ENCODE peak calls at places on chromosomes 3 and 15, in seven cellular contexts. One of them, this sample, is unnamed.

GRCh38 chr3:126512026-126512425 is 5.5 kb downstream of the UROC1 start:
- DNase-seq in fibroblast of lung: no peak
- DNase-seq in choroid plexus epithelial cell: no peak
- DNase-seq in NCI-H1048: no peak
- DNase-seq in endodermal cell: no peak
- DNase-seq in endothelial cell: no peak
- DNase-seq in DMS153: no peak
- DNase-seq in this sample: no peak

GRCh38 chr3:146498002-146498736 is 28.8 kb upstream of the PLSCR2 start:
- DNase-seq in fibroblast of lung: no peak
- DNase-seq in choroid plexus epithelial cell: no peak
- DNase-seq in endodermal cell: no peak
- DNase-seq in DMS153: no peak
- DNase-seq in endothelial cell: no peak
- DNase-seq in NCI-H1048: no peak
- DNase-seq in this sample: no peak

GRCh38 chr3:15872807-15873206 is 75.0 kb upstream of the ANKRD28 start:
- DNase-seq in DMS153: no peak
- DNase-seq in endothelial cell: no peak
- DNase-seq in NCI-H1048: no peak
- DNase-seq in endodermal cell: no peak
- DNase-seq in fibroblast of lung: no peak
- DNase-seq in choroid plexus epithelial cell: no peak
- DNase-seq in this sample: no peak

GRCh38 chr15:85993116-85993515 is 86.6 kb upstream of the AGBL1 start:
- DNase-seq in choroid plexus epithelial cell: no peak
- DNase-seq in endodermal cell: no peak
- DNase-seq in NCI-H1048: no peak
- DNase-seq in DMS153: no peak
- DNase-seq in endothelial cell: no peak
- DNase-seq in fibroblast of lung: peak
- DNase-seq in this sample: no peak

GRCh38 chr3:23256741-23257435 is 53.8 kb downstream of the UBE2E2 start:
- DNase-seq in choroid plexus epithelial cell: peak
- DNase-seq in endothelial cell: no peak
- DNase-seq in NCI-H1048: no peak
- DNase-seq in DMS153: no peak
- DNase-seq in endodermal cell: no peak
- DNase-seq in fibroblast of lung: peak
- DNase-seq in this sample: no peak

GRCh38 chr15:93072440-93073394 is 16.3 kb downstream of the RGMA start:
- DNase-seq in endodermal cell: peak
- DNase-seq in fibroblast of lung: peak
- DNase-seq in endothelial cell: peak
- DNase-seq in DMS153: no peak
- DNase-seq in choroid plexus epithelial cell: peak
- DNase-seq in NCI-H1048: peak
- DNase-seq in this sample: peak

GRCh38 chr3:136120373-136121348 is 75.5 kb downstream of the MSL2 start:
- DNase-seq in fibroblast of lung: peak
- DNase-seq in DMS153: no peak
- DNase-seq in NCI-H1048: peak
- DNase-seq in endothelial cell: no peak
- DNase-seq in endodermal cell: no peak
- DNase-seq in choroid plexus epithelial cell: peak
- DNase-seq in this sample: no peak

GRCh38 chr15:67137951-67138935 is 72.8 kb downstream of the SMAD3 start:
- DNase-seq in NCI-H1048: no peak
- DNase-seq in endothelial cell: no peak
- DNase-seq in DMS153: no peak
- DNase-seq in fibroblast of lung: no peak
- DNase-seq in endodermal cell: peak
- DNase-seq in choroid plexus epithelial cell: no peak
- DNase-seq in this sample: no peak

GRCh38 chr3:144032531-144033234 is 61.1 kb downstream of the DIPK2A start:
- DNase-seq in endodermal cell: no peak
- DNase-seq in DMS153: no peak
- DNase-seq in choroid plexus epithelial cell: no peak
- DNase-seq in NCI-H1048: no peak
- DNase-seq in endothelial cell: no peak
- DNase-seq in fibroblast of lung: no peak
- DNase-seq in this sample: no peak

GRCh38 chr15:74422723-74423442 is 10.9 kb downstream of the SEMA7A start:
- DNase-seq in endodermal cell: peak
- DNase-seq in DMS153: no peak
- DNase-seq in NCI-H1048: no peak
- DNase-seq in fibroblast of lung: peak
- DNase-seq in choroid plexus epithelial cell: no peak
- DNase-seq in endothelial cell: no peak
- DNase-seq in this sample: no peak

GRCh38 chr3:174439621-174440349 is 419.3 kb upstream of the NAALADL2 start:
- DNase-seq in NCI-H1048: no peak
- DNase-seq in endothelial cell: peak
- DNase-seq in DMS153: no peak
- DNase-seq in choroid plexus epithelial cell: peak
- DNase-seq in fibroblast of lung: peak
- DNase-seq in endodermal cell: peak
- DNase-seq in this sample: peak

GRCh38 chr15:62324382-62324781 is 159.3 kb upstream of the C2CD4B start:
- DNase-seq in endothelial cell: no peak
- DNase-seq in choroid plexus epithelial cell: peak
- DNase-seq in DMS153: no peak
- DNase-seq in NCI-H1048: no peak
- DNase-seq in endodermal cell: no peak
- DNase-seq in fibroblast of lung: peak
- DNase-seq in this sample: no peak

GRCh38 chr15:52733696-52734255 is 54.6 kb upstream of the ATOSA start:
- DNase-seq in choroid plexus epithelial cell: no peak
- DNase-seq in endothelial cell: no peak
- DNase-seq in endodermal cell: peak
- DNase-seq in DMS153: no peak
- DNase-seq in NCI-H1048: no peak
- DNase-seq in fibroblast of lung: no peak
- DNase-seq in this sample: no peak

GRCh38 chr3:141255864-141256263 is 24.2 kb downstream of the PXYLP1 start:
- DNase-seq in endothelial cell: no peak
- DNase-seq in NCI-H1048: no peak
- DNase-seq in endodermal cell: peak
- DNase-seq in fibroblast of lung: no peak
- DNase-seq in DMS153: no peak
- DNase-seq in choroid plexus epithelial cell: peak
- DNase-seq in this sample: no peak

GRCh38 chr3:37999836-38000235 is 9.2 kb downstream of the VILL start:
- DNase-seq in endothelial cell: no peak
- DNase-seq in DMS153: no peak
- DNase-seq in NCI-H1048: no peak
- DNase-seq in fibroblast of lung: no peak
- DNase-seq in endodermal cell: peak
- DNase-seq in choroid plexus epithelial cell: no peak
- DNase-seq in this sample: no peak

GRCh38 chr15:76678766-76679165 is 226.4 kb downstream of the SCAPER start:
- DNase-seq in endothelial cell: no peak
- DNase-seq in DMS153: no peak
- DNase-seq in NCI-H1048: no peak
- DNase-seq in endodermal cell: no peak
- DNase-seq in fibroblast of lung: peak
- DNase-seq in choroid plexus epithelial cell: peak
- DNase-seq in this sample: no peak

GRCh38 chr15:101193781-101194180 is 58.1 kb downstream of the CHSY1 start:
- DNase-seq in choroid plexus epithelial cell: no peak
- DNase-seq in NCI-H1048: no peak
- DNase-seq in DMS153: no peak
- DNase-seq in fibroblast of lung: no peak
- DNase-seq in endodermal cell: no peak
- DNase-seq in endothelial cell: no peak
- DNase-seq in this sample: no peak

GRCh38 chr3:184168363-184169120 is 6.1 kb upstream of the AP2M1 start:
- DNase-seq in fibroblast of lung: peak
- DNase-seq in NCI-H1048: no peak
- DNase-seq in choroid plexus epithelial cell: peak
- DNase-seq in DMS153: no peak
- DNase-seq in endothelial cell: no peak
- DNase-seq in endodermal cell: peak
- DNase-seq in this sample: no peak

GRCh38 chr3:181512787-181513186 is 198.9 kb upstream of the SOX2 start:
- DNase-seq in endothelial cell: no peak
- DNase-seq in fibroblast of lung: no peak
- DNase-seq in DMS153: no peak
- DNase-seq in endodermal cell: no peak
- DNase-seq in choroid plexus epithelial cell: no peak
- DNase-seq in NCI-H1048: no peak
- DNase-seq in this sample: no peak

GRCh38 chr3:144499346-144499745 is 527.7 kb downstream of the DIPK2A start:
- DNase-seq in DMS153: no peak
- DNase-seq in fibroblast of lung: no peak
- DNase-seq in endothelial cell: no peak
- DNase-seq in endodermal cell: no peak
- DNase-seq in NCI-H1048: no peak
- DNase-seq in choroid plexus epithelial cell: no peak
- DNase-seq in this sample: no peak

GRCh38 chr3:170801597-170801996 is 68.4 kb downstream of the RPL22L1 start:
- DNase-seq in endodermal cell: no peak
- DNase-seq in NCI-H1048: no peak
- DNase-seq in endothelial cell: no peak
- DNase-seq in fibroblast of lung: no peak
- DNase-seq in DMS153: no peak
- DNase-seq in choroid plexus epithelial cell: no peak
- DNase-seq in this sample: no peak

GRCh38 chr15:91117375-91117774 is 17.3 kb downstream of the SV2B start:
- DNase-seq in endothelial cell: no peak
- DNase-seq in endodermal cell: no peak
- DNase-seq in choroid plexus epithelial cell: no peak
- DNase-seq in fibroblast of lung: no peak
- DNase-seq in NCI-H1048: no peak
- DNase-seq in DMS153: no peak
- DNase-seq in this sample: no peak

GRCh38 chr15:62163847-62164499 is 1.1 kb downstream of the C2CD4B start:
- DNase-seq in NCI-H1048: no peak
- DNase-seq in choroid plexus epithelial cell: no peak
- DNase-seq in DMS153: no peak
- DNase-seq in fibroblast of lung: no peak
- DNase-seq in endodermal cell: peak
- DNase-seq in endothelial cell: peak
- DNase-seq in this sample: no peak

GRCh38 chr15:77025066-77025435 is 30.1 kb downstream of the PSTPIP1 start:
- DNase-seq in DMS153: no peak
- DNase-seq in NCI-H1048: no peak
- DNase-seq in choroid plexus epithelial cell: no peak
- DNase-seq in fibroblast of lung: no peak
- DNase-seq in endodermal cell: no peak
- DNase-seq in endothelial cell: no peak
- DNase-seq in this sample: no peak

GRCh38 chr15:22904736-22905135 is 66.3 kb downstream of the NIPA2 start:
- DNase-seq in choroid plexus epithelial cell: no peak
- DNase-seq in endothelial cell: no peak
- DNase-seq in NCI-H1048: no peak
- DNase-seq in fibroblast of lung: no peak
- DNase-seq in DMS153: peak
- DNase-seq in endodermal cell: no peak
- DNase-seq in this sample: no peak

GRCh38 chr3:160226740-160227048 is 1.5 kb downstream of the C3orf80 start:
- DNase-seq in choroid plexus epithelial cell: no peak
- DNase-seq in NCI-H1048: no peak
- DNase-seq in DMS153: no peak
- DNase-seq in endothelial cell: no peak
- DNase-seq in endodermal cell: no peak
- DNase-seq in fibroblast of lung: no peak
- DNase-seq in this sample: no peak

GRCh38 chr3:53802256-53802880 is 43.9 kb downstream of the CHDH start:
- DNase-seq in DMS153: no peak
- DNase-seq in endothelial cell: no peak
- DNase-seq in endodermal cell: no peak
- DNase-seq in fibroblast of lung: no peak
- DNase-seq in choroid plexus epithelial cell: no peak
- DNase-seq in NCI-H1048: no peak
- DNase-seq in this sample: no peak

GRCh38 chr15:36130641-36131310 is 448.6 kb upstream of the CDIN1 start:
- DNase-seq in fibroblast of lung: no peak
- DNase-seq in endothelial cell: no peak
- DNase-seq in NCI-H1048: no peak
- DNase-seq in choroid plexus epithelial cell: no peak
- DNase-seq in endodermal cell: no peak
- DNase-seq in DMS153: no peak
- DNase-seq in this sample: no peak

GRCh38 chr3:194099215-194099614 is 36.7 kb upstream of the HES1 start:
- DNase-seq in endothelial cell: no peak
- DNase-seq in choroid plexus epithelial cell: no peak
- DNase-seq in DMS153: no peak
- DNase-seq in fibroblast of lung: no peak
- DNase-seq in endodermal cell: no peak
- DNase-seq in NCI-H1048: no peak
- DNase-seq in this sample: no peak

GRCh38 chr3:186108941-186109865 is at the start of gene ETV5:
- DNase-seq in endothelial cell: peak
- DNase-seq in choroid plexus epithelial cell: peak
- DNase-seq in endodermal cell: peak
- DNase-seq in fibroblast of lung: peak
- DNase-seq in NCI-H1048: peak
- DNase-seq in DMS153: peak
- DNase-seq in this sample: peak

GRCh38 chr3:157444789-157445188 is 8.1 kb downstream of the PTX3 start:
- DNase-seq in NCI-H1048: no peak
- DNase-seq in choroid plexus epithelial cell: peak
- DNase-seq in fibroblast of lung: no peak
- DNase-seq in endothelial cell: no peak
- DNase-seq in endodermal cell: no peak
- DNase-seq in DMS153: no peak
- DNase-seq in this sample: no peak

GRCh38 chr3:126434931-126435411 is 40.3 kb downstream of the CFAP100 start:
- DNase-seq in DMS153: no peak
- DNase-seq in NCI-H1048: no peak
- DNase-seq in choroid plexus epithelial cell: no peak
- DNase-seq in endothelial cell: no peak
- DNase-seq in endodermal cell: peak
- DNase-seq in fibroblast of lung: no peak
- DNase-seq in this sample: no peak

GRCh38 chr15:92510163-92510882 is 116.6 kb downstream of the ST8SIA2 start:
- DNase-seq in endodermal cell: peak
- DNase-seq in DMS153: no peak
- DNase-seq in choroid plexus epithelial cell: no peak
- DNase-seq in fibroblast of lung: peak
- DNase-seq in endothelial cell: no peak
- DNase-seq in NCI-H1048: no peak
- DNase-seq in this sample: no peak

GRCh38 chr3:197317250-197317963 is 19.0 kb upstream of the DLG1 start:
- DNase-seq in NCI-H1048: no peak
- DNase-seq in fibroblast of lung: peak
- DNase-seq in DMS153: no peak
- DNase-seq in choroid plexus epithelial cell: peak
- DNase-seq in endothelial cell: no peak
- DNase-seq in endodermal cell: no peak
- DNase-seq in this sample: no peak

GRCh38 chr15:32908135-32908801 is 190.5 kb downstream of the GREM1 start:
- DNase-seq in endothelial cell: no peak
- DNase-seq in DMS153: no peak
- DNase-seq in endodermal cell: no peak
- DNase-seq in NCI-H1048: no peak
- DNase-seq in choroid plexus epithelial cell: peak
- DNase-seq in fibroblast of lung: peak
- DNase-seq in this sample: no peak

GRCh38 chr15:77753939-77754338 is 121.2 kb upstream of the LINGO1 start:
- DNase-seq in endodermal cell: no peak
- DNase-seq in endothelial cell: no peak
- DNase-seq in DMS153: no peak
- DNase-seq in NCI-H1048: no peak
- DNase-seq in fibroblast of lung: no peak
- DNase-seq in choroid plexus epithelial cell: no peak
- DNase-seq in this sample: no peak

This sample was measured in ureter.